ENCODE peak calls at places on chromosomes 2 and 18, in four cellular contexts. L is OCI-LY7, U is fibroblast of pulmonary artery, Z is hepatocyte. R is an unnamed sample.

GRCh38 chr2:160859086-160859485 is 301.1 kb upstream of the TANK start:
- DNase-seq in L (no peak), U (peak; percentile 46), Z (peak; percentile 14), R (no peak)

GRCh38 chr2:112606567-112606966 is 22.2 kb downstream of the CHCHD5 start:
- DNase-seq in L (no peak), U (no peak), Z (no peak), R (no peak)

GRCh38 chr2:189646521-189646920 is 14.7 kb upstream of the ASNSD1 start:
- DNase-seq in L (no peak), U (no peak), Z (no peak), R (no peak)

GRCh38 chr2:18117592-18117991 is 239.1 kb downstream of the KCNS3 start:
- DNase-seq in L (peak; percentile 30), U (peak; percentile 36), Z (peak; percentile 34), R (no peak)

GRCh38 chr18:12393510-12393909 is 14.2 kb upstream of the PRELID3A start:
- DNase-seq in L (no peak), U (no peak), Z (peak; percentile 32), R (no peak)

GRCh38 chr18:3089579-3089978 is 76.6 kb upstream of the LPIN2 start:
- DNase-seq in L (no peak), U (no peak), Z (no peak), R (no peak)

GRCh38 chr2:111162718-111163331 is 42.1 kb downstream of the BCL2L11 start:
- DNase-seq in L (no peak), U (peak; percentile 22), Z (peak; percentile 55), R (no peak)

GRCh38 chr2:70645733-70646420 is 92.3 kb upstream of the TGFA start:
- DNase-seq in L (peak; percentile 18), U (no peak), Z (no peak), R (no peak)

GRCh38 chr2:232402518-232402917 is 4.1 kb upstream of the ALPG start:
- DNase-seq in L (no peak), U (no peak), Z (no peak), R (no peak)

GRCh38 chr2:201470821-201471731 is 19.5 kb downstream of the STRADB start:
- DNase-seq in L (no peak), U (no peak), Z (no peak), R (no peak)

GRCh38 chr2:10760794-10761504 is 39.5 kb downstream of the ATP6V1C2 start:
- DNase-seq in L (no peak), U (no peak), Z (no peak), R (no peak)

GRCh38 chr2:128268611-128269357 is 49.9 kb downstream of the HS6ST1 start:
- DNase-seq in L (no peak), U (no peak), Z (no peak), R (no peak)

GRCh38 chr2:168165418-168165817 is 82.0 kb downstream of the STK39 start:
- DNase-seq in L (no peak), U (peak; percentile 23), Z (no peak), R (no peak)

GRCh38 chr2:109387221-109387735 is 226.5 kb downstream of the SEPTIN10 start:
- DNase-seq in L (no peak), U (no peak), Z (no peak), R (no peak)

GRCh38 chr2:11473604-11474440 is 7.9 kb upstream of the E2F6 start:
- DNase-seq in L (no peak), U (no peak), Z (no peak), R (no peak)

GRCh38 chr2:178865999-178866398 is 58.8 kb upstream of the TTN start:
- DNase-seq in L (no peak), U (no peak), Z (no peak), R (no peak)

GRCh38 chr2:226427538-226428307 is 371.9 kb downstream of the IRS1 start:
- DNase-seq in L (no peak), U (peak; percentile 81), Z (peak; percentile 23), R (no peak)

GRCh38 chr2:1564506-1564905 is 151.2 kb downstream of the TPO start:
- DNase-seq in L (no peak), U (no peak), Z (no peak), R (no peak)

GRCh38 chr2:149650006-149650405 is 62.4 kb upstream of the MMADHC start:
- DNase-seq in L (no peak), U (peak; percentile 77), Z (no peak), R (no peak)

DNA sequence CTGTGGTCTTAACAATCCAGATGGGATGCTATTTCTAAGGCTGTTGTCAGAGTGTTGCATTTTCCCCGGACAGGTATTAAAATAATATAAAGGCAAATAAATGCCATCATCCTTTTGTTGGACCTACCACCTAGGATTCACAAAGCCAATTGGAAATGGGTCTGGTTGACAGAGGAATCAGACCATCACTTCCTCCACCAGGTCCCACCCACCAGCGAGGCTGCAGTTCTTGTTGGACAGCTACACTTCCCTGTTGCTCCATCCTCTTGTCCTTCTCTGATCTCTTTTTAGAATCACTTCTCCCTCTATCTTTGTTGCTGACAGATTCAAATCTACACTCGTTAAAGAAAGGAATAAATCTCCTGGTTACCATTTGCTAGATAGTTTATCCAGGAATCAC is 1.1 kb downstream of the TMEM169 start:
- DNase-seq in L (peak; percentile 26), U (no peak), Z (no peak), R (no peak)
- H3K4me3 ChIP-seq in L (peak overlapping the region; percentile 73), U (no peak overlapping the region), Z (no peak overlapping the region), R (no peak overlapping the region)

GRCh38 chr2:23360571-23361125 is 24.3 kb upstream of the KLHL29 start:
- DNase-seq in L (no peak), U (no peak), Z (peak; percentile 48), R (no peak)
- TF ChIP-seq CTCF in L (no peak), U (no peak), Z (no peak), R (no peak)

GRCh38 chr2:224986479-224986878 is 55.8 kb downstream of the DOCK10 start:
- DNase-seq in L (no peak), U (no peak), Z (no peak), R (no peak)

GRCh38 chr2:224984641-224985040 is 57.6 kb downstream of the DOCK10 start:
- DNase-seq in L (no peak), U (no peak), Z (no peak), R (no peak)

GRCh38 chr2:224982910-224983688 is 59.2 kb downstream of the DOCK10 start:
- DNase-seq in L (no peak), U (peak; percentile 71), Z (peak; percentile 19), R (no peak)

GRCh38 chr2:224982226-224982625 is 60.0 kb downstream of the DOCK10 start:
- DNase-seq in L (no peak), U (peak; percentile 63), Z (no peak), R (no peak)

DNA sequence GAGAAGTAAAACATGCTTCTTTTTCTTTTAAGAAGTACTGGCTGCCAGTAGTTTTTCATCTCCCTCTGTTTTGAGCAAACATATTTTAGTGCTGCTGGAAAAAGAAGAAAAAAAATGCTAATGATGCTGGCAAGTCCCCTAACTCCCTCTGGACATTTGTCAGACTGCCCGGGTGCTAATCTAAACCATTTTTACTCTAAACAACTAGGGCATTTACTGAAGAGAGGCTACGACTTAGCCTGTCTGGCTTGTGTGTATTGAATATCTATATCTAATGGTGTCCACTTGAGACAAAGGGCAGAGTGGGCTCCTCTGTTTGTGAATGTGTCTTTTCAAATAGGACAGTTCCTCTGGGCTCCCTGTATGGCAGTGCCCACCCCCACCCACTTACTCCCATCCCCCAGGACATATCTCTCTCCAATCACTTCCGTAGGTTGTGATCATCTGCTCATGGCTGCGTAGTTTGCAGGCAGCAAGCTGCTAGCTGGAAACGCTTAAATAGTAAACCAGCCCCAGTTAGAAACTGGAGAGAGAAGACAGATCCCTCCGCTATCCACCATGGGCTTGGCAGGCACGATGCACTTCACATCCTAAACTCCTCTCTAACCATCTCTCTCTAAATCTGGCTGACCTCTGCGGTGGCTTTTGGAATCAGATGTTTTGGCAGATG is 58.4 kb downstream of the DOCK10 start:
- DNase-seq in L (no peak), U (peak; percentile 46), Z (peak; percentile 7), R (no peak)
- H3K4me3 ChIP-seq in L (no peak overlapping the region), U (peak overlapping the region; percentile 38), Z (no peak overlapping the region), R (no peak overlapping the region)

DNA sequence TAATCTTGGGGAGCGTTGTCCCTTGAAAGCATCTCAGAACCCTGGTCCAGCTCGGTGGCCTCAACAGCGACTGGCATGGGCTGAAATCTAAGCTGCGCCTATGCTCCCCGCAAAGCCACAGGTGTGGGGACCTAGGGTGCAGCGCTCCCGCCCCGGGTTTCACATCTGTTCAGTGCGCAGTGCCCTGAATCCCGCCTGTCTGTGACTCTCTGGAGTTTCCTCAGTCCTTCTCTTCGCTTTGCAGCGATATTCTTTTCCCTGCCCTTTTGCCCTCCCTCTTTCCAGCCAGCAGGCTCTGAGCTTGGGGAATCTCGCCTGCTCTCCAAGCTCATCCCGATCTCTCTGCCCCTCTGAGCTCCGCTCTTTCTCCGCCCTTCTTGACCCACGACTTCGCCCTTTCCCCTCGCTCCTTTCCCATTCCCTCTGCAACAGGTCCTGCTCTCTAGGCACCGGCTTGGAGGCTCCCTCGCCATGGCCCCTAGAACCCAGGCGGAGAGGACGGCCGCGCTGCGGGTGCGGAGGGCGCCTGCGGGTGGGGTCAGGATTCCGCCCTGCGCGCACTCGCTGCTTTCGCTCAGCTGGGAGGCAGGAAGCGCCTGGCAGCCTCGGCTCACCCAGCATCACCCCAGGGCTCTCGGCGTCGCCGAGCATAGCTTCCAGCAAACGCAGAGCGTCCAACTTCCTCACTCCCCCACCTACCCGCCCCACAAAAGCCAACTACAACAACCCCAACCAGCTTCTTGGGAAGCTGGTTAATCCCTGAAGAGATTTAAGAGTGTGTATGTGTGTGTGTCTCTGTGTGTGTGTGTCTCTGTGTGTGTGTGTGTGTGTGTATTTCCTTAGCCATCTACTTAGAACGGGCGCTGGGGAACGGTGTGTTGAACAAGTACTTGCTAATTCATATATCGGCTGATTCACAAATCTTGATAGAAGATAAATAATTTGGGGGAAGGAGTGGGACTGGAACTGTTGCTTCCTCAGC is 1.1 kb downstream of the GRP start:
- DNase-seq in L (no peak), U (no peak), Z (no peak), R (no peak)
- TF ChIP-seq CTCF in L (no peak), U (no peak), Z (no peak), R (no peak)

GRCh38 chr2:240566203-240567136 is 1.8 kb upstream of the RNPEPL1 start:
- DNase-seq in L (peak; percentile 90), U (peak; percentile 84), Z (peak; percentile 95), R (peak; percentile 78)
- H3K4me3 ChIP-seq in L (peak overlapping the region; percentile 72), U (peak overlapping the region; percentile 36), Z (peak overlapping the region; percentile 29), R (peak overlapping the region; percentile 66)

GRCh38 chr2:172662099-172662498 is 73.5 kb upstream of the RAPGEF4 start:
- DNase-seq in L (no peak), U (no peak), Z (no peak), R (no peak)
- TF ChIP-seq CTCF in L (no peak), U (no peak), Z (no peak), R (no peak)

GRCh38 chr18:1965016-1965415 is 606.3 kb downstream of the METTL4 start:
- DNase-seq in L (no peak), U (no peak), Z (no peak), R (no peak)

GRCh38 chr18:1968801-1969498 is 602.4 kb downstream of the METTL4 start:
- DNase-seq in L (no peak), U (no peak), Z (no peak), R (no peak)

DNA sequence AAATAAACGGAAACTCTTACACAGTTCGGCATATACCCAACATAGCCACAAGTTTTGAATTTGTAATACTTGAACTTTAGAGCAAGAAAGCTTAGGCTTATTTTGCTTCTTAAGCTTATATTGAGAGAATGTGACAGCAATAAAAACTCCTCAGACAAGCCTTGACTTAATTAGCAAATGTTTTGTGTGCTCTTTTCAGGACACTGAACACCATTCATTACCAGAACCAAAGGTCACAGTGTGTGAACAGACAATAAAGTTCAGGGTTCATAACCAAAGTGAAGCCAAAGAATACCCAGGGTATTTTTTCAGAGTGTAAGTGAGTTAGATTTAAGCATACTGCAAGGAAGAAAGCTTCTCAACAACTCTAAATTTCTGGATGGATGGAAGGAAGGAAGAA is 605.8 kb downstream of the METTL4 start:
- DNase-seq in L (no peak), U (no peak), Z (no peak), R (no peak)
- H3K4me3 ChIP-seq in L (no peak overlapping the region), U (no peak overlapping the region), Z (no peak overlapping the region), R (no peak overlapping the region)

R was measured in GM12864.